ENCODE peak calls at places on chromosome 11, in nine cellular contexts. O is upper lobe of left lung, A is transverse colon, L is stomach, M is HCT116, W is GM23338, T is K562, Z is endothelial cell of umbilical vein, X is SK-N-SH. D is an unnamed sample.

GRCh38 chr11:69484427-69485259 is 3.2 kb downstream of the LINC01488 start:
- DNase-seq in O (peak; percentile 46), A (no peak), L (no peak), M (no peak), W (no peak), T (no peak), Z (no peak), X (no peak), D (no peak)

GRCh38 chr11:61281581-61282250 is 13.4 kb downstream of the VWCE start:
- DNase-seq in O (peak; percentile 92), A (peak; percentile 81), L (peak; percentile 66), M (peak; percentile 32), W (peak; percentile 93), T (peak; percentile 99), Z (peak; percentile 46), X (peak; percentile 93), D (peak; percentile 71)

GRCh38 chr11:124674571-124674970 is 867 bp downstream of the SPA17 start:
- DNase-seq in O (no peak), A (no peak), L (no peak), M (no peak), W (no peak), T (no peak), Z (no peak), X (no peak), D (no peak)

GRCh38 chr11:20032577-20033265 is 127.6 kb downstream of the DBX1 start:
- DNase-seq in O (no peak), A (no peak), L (no peak), M (no peak), W (no peak), T (no peak), Z (no peak), X (no peak), D (no peak)

GRCh38 chr11:95229199-95230053 is 1.6 kb downstream of the SESN3 start:
- DNase-seq in O (no peak), A (no peak), L (no peak), M (no peak), W (peak; percentile 28), T (no peak), Z (peak; percentile 53), X (peak; percentile 14), D (peak; percentile 57)

GRCh38 chr11:68994891-68995280 is 14.1 kb upstream of the MRGPRD start:
- DNase-seq in O (no peak), A (no peak), L (no peak), M (no peak), W (no peak), T (no peak), Z (no peak), X (no peak), D (no peak)

GRCh38 chr11:109696191-109696897 is 274.4 kb downstream of the C11orf87 start:
- DNase-seq in O (no peak), A (no peak), L (no peak), M (peak; percentile 31), W (no peak), T (no peak), Z (no peak), X (no peak), D (no peak)

GRCh38 chr11:101446726-101447125 is 137.1 kb downstream of the TRPC6 start:
- DNase-seq in O (no peak), A (no peak), L (no peak), M (no peak), W (no peak), T (no peak), Z (no peak), X (no peak), D (no peak)

DNA sequence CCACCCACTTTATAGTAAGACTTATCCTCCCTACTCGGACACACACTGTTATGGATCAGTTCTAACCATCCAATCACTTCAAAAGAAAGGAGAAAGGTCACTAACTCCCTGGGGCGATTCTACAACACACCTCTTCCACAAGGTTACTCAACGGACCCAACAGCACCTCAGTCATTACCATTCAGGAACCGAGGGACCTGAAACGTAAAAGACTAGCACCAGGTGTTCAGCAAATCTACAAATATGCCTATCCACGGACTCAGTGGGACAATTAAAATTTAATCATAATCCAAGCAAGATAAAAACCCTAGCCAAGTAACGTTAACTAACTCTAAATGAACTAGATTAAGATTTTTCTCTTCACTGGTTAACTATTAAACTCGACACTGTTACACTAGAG is 1.6 kb downstream of the HNRNPUL2 start:
- DNase-seq in O (no peak), A (no peak), L (no peak), M (no peak), W (peak; percentile 34), T (no peak), Z (peak; percentile 22), X (no peak), D (no peak)
- H3K27ac ChIP-seq in O (peak overlapping the region; percentile 95), A (peak overlapping the region; percentile 98), L (no peak overlapping the region), M (peak overlapping the region; percentile 96), W (no peak overlapping the region), T (peak overlapping the region; percentile 99), Z (peak overlapping the region; percentile 1), X (peak overlapping the region; percentile 99), D (peak overlapping the region; percentile 97)

GRCh38 chr11:93113824-93114223 is 84.0 kb downstream of the SLC36A4 start:
- DNase-seq in O (no peak), A (no peak), L (no peak), M (no peak), W (peak; percentile 66), T (no peak), Z (no peak), X (no peak), D (no peak)

GRCh38 chr11:93116641-93117577 is 80.9 kb downstream of the SLC36A4 start:
- DNase-seq in O (no peak), A (peak; percentile 86), L (peak; percentile 48), M (no peak), W (peak; percentile 75), T (no peak), Z (no peak), X (no peak), D (no peak)

GRCh38 chr11:93122535-93122934 is 75.3 kb downstream of the SLC36A4 start:
- DNase-seq in O (no peak), A (no peak), L (no peak), M (no peak), W (no peak), T (no peak), Z (no peak), X (no peak), D (no peak)

GRCh38 chr11:93123351-93123898 is 74.4 kb downstream of the SLC36A4 start:
- DNase-seq in O (no peak), A (peak; percentile 84), L (peak; percentile 86), M (no peak), W (no peak), T (no peak), Z (peak; percentile 46), X (no peak), D (no peak)

DNA sequence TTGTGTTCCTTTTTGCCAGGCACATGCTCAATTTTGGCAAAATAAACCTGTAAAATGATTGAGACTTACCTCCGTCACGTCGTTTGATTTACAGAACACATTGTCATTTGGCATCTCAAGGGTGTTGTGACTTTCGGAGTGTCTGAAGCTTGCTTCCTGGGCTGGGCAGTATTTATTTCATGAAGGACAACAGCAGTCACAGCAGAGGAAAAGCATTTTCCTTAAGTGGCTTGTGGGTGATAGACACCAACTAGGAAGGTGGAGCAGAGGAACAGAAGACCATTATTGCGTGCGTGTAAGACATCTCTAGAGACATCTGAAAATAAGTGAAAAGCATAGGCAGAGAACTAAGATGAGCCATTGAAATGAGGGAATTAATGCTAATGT is 80.2 kb downstream of the SLC36A4 start:
- DNase-seq in O (no peak), A (no peak), L (no peak), M (no peak), W (peak; percentile 28), T (no peak), Z (no peak), X (no peak), D (no peak)
- TF ChIP-seq POLR2AphosphoS5 in O (no peak), A (no peak), L (no peak), M (no peak), W (no peak), T (no peak), Z (no peak), X (no peak), D (no peak)

DNA sequence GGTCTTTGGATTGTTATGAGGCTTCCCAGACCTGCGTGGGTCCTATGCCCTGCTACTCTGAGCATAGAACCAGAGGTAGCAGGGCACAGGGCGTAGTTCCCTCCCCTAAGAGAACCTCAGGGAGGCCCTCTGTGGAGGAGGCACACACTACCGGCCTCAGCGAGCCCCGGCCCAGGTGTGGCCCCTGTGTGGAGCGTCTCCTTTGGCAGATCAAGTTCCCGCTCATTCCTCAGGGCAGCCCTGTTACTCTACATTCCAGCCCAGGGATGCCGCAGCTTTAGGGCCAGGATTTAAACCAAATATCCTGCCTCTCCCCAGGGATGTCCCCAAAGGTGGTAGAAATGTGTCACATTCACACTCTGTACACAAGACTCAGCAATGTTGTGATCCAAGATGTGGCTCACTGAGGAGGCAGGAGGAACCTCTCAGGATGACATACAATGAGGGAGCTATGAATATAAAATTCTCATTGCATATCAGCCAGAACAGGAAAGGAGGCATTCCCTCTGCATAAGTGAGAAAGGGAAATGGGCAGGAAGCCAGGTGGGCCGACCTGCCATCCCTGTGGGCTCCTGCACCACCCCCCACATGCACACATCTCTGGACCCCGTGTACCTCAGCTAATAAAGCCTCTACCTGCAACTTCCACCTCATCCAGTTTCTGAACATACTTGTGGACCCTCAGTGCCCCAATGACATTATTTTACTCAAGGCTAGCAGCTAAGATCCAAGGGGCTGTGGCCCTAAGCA is 131.9 kb upstream of the TEAD1 start:
- DNase-seq in O (peak; percentile 42), A (no peak), L (no peak), M (no peak), W (no peak), T (no peak), Z (no peak), X (no peak), D (no peak)
- H3K4me1 ChIP-seq in O (peaks cover 12% of the 10 kb centered on the region), A (peaks cover 21% of the 10 kb centered on the region), L (peaks cover 41% of the 10 kb centered on the region), M (peaks cover 17% of the 10 kb centered on the region), W (no peaks in the 10 kb centered on the region), T (no peaks in the 10 kb centered on the region), Z (peaks cover 11% of the 10 kb centered on the region), X (peaks cover 24% of the 10 kb centered on the region), D (peaks cover 48% of the 10 kb centered on the region)

GRCh38 chr11:87263979-87264378 is 226.2 kb downstream of the TMEM135 start:
- DNase-seq in O (no peak), A (no peak), L (no peak), M (no peak), W (no peak), T (no peak), Z (no peak), X (no peak), D (no peak)

GRCh38 chr11:87263439-87263838 is 225.7 kb downstream of the TMEM135 start:
- DNase-seq in O (no peak), A (no peak), L (no peak), M (no peak), W (no peak), T (no peak), Z (no peak), X (no peak), D (no peak)

GRCh38 chr11:87258171-87258833 is 220.6 kb downstream of the TMEM135 start:
- DNase-seq in O (no peak), A (no peak), L (no peak), M (no peak), W (no peak), T (no peak), Z (no peak), X (no peak), D (no peak)

GRCh38 chr11:87259731-87260130 is 222.0 kb downstream of the TMEM135 start:
- DNase-seq in O (no peak), A (no peak), L (no peak), M (no peak), W (no peak), T (no peak), Z (no peak), X (no peak), D (no peak)

DNA sequence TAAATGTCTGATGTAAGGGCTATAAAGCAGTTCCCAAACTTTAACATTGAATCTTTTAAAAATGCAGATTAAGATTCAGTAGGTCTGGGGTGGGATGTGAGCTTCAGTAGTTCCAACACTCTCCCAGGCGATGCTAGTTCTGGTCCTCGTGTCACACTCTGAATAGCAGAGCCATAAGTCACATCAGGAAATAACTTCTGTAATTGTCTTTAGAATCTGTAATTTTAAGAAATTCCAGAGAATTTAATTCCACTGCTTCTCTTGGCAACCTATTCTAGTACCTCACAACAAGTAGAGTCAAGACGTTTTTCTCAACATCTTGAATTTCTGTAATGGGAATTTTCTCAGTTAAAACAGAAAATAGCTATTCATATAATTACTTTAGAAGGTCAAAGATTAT is 223.1 kb downstream of the TMEM135 start:
- DNase-seq in O (no peak), A (no peak), L (no peak), M (no peak), W (no peak), T (no peak), Z (peak; percentile 76), X (no peak), D (no peak)
- H3K27ac ChIP-seq in O (no peak overlapping the region), A (no peak overlapping the region), L (no peak overlapping the region), M (no peak overlapping the region), W (no peak overlapping the region), T (no peak overlapping the region), Z (no peak overlapping the region), X (no peak overlapping the region), D (no peak overlapping the region)